ENCODE peak calls at places on chromosomes 3 and 15, in five cellular contexts. T, K, Y, X and U are unnamed samples.

GRCh38 chr3:174330303-174330702 is 528.8 kb upstream of the NAALADL2 start:
- DNase-seq in T (no peak), K (no peak), Y (peak; percentile 93), X (no peak), U (no peak)

GRCh38 chr15:25477816-25478215 is 39.0 kb upstream of the UBE3A start:
- DNase-seq in T (no peak), K (no peak), Y (no peak), X (no peak), U (no peak)

GRCh38 chr15:66071621-66072295 is 181.8 kb downstream of the MEGF11 start:
- DNase-seq in T (no peak), K (no peak), Y (peak; percentile 59), X (no peak), U (no peak)

GRCh38 chr3:69240651-69241578 is 118.5 kb upstream of the LMOD3 start:
- DNase-seq in T (no peak), K (no peak), Y (no peak), X (no peak), U (no peak)

GRCh38 chr3:128011140-128011539 is 41.1 kb upstream of the SEC61A1 start:
- DNase-seq in T (peak; percentile 46), K (no peak), Y (peak; percentile 21), X (peak; percentile 49), U (peak; percentile 48)

GRCh38 chr15:48566669-48567068 is 78.8 kb downstream of the FBN1 start:
- DNase-seq in T (no peak), K (no peak), Y (peak; percentile 56), X (no peak), U (no peak)

GRCh38 chr3:131730581-131730980 is 227.8 kb upstream of the MRPL3 start:
- DNase-seq in T (no peak), K (no peak), Y (peak; percentile 86), X (no peak), U (no peak)

GRCh38 chr3:111572061-111572460 is 23.1 kb downstream of the ZBED2 start:
- DNase-seq in T (no peak), K (no peak), Y (no peak), X (no peak), U (no peak)

DNA sequence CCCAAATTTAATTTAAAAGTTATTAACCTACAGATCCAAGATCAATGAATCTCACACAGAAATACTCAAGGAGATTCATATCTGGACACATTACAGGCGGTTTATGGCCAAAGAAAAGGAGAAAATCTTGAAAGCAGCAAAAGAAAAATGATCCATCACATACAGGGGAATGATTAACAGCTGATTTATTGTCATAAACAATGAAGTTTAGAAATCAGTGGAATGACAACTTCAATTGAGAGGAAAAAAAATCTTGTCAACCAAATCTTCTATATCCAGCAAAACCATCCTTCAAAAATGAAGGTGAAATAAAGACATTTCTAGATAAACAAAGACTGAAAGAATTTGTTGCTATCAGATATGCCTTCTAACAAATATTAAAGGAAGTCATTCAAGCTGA is 156.2 kb upstream of the SEMA6D start:
- DNase-seq in T (no peak), K (no peak), Y (no peak), X (no peak), U (no peak)
- TF ChIP-seq CTCF in T (no peak), K (no peak), Y (no peak), X (no peak), U (no peak)

DNA sequence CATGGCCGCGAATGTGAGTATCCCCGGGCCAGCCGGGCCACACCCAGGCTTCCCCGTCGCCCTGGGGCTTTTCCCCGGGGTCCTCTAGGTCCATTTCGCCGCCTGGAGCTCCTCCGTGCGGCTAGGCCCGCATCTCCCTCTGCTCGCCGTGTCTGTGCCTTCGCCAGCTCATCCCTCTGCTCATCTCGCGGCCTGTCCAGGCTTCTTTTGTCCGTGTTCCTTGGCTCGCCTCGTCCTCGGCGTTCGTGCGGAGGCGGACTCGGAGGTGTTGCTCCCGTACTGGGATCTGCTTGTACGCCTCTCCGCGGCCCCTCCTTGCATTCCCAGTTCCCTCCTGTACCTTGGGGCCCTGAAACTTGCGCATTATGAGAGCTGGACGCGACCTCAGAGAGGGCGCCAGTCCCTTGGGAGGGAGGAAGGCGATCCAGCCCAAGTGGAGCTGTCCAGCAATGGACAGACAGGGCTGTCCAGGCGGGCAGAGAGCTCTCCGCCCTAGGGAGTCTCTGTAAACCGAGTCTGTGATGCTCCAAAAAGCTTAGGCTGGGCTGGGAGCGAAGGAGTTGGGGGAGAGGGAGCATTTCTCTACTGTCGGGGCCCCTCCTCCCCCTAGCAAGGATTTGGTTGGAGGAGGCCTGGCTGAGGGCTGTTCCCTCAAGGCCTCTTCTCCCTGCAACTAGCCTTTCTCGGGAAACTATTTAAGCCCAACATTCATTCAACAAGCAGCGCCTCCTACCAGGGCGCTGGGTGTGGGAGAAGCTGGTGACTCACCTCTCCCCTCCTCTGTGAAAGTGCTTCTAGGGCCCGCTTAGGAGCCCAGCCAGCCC is 553 bp downstream of the TMEM43 start:
- DNase-seq in T (no peak), K (peak; percentile 38), Y (peak; percentile 96), X (peak; percentile 41), U (no peak)
- TF ChIP-seq CTCF in T (no peak), K (no peak), Y (peak; percentile 38), X (no peak), U (peak; percentile 28)

GRCh38 chr3:49131040-49131439 is 1.8 kb downstream of the LAMB2 start:
- DNase-seq in T (no peak), K (no peak), Y (no peak), X (no peak), U (no peak)

GRCh38 chr3:49131576-49131975 is 1.3 kb downstream of the LAMB2 start:
- DNase-seq in T (no peak), K (no peak), Y (no peak), X (no peak), U (no peak)

GRCh38 chr3:49133226-49133951 is 539 bp upstream of the LAMB2 start:
- DNase-seq in T (peak; percentile 64), K (peak; percentile 83), Y (peak; percentile 91), X (peak; percentile 70), U (peak; percentile 69)

GRCh38 chr3:49132073-49132436 is 795 bp downstream of the LAMB2 start:
- DNase-seq in T (no peak), K (no peak), Y (no peak), X (no peak), U (no peak)

GRCh38 chr3:49132437-49133225 is at the start of gene LAMB2:
- DNase-seq in T (no peak), K (peak; percentile 80), Y (peak; percentile 85), X (peak; percentile 57), U (peak; percentile 65)
- TF ChIP-seq CTCF in T (no peak), K (no peak), Y (peak; percentile 25), X (no peak), U (peak; percentile 17)

GRCh38 chr15:39127925-39128617 is 452.8 kb upstream of the THBS1 start:
- DNase-seq in T (no peak), K (no peak), Y (peak; percentile 99), X (no peak), U (no peak)

GRCh38 chr15:39127151-39127815 is 453.6 kb upstream of the THBS1 start:
- DNase-seq in T (no peak), K (no peak), Y (peak; percentile 88), X (no peak), U (no peak)

GRCh38 chr15:39124925-39125625 is 455.8 kb upstream of the THBS1 start:
- DNase-seq in T (no peak), K (no peak), Y (no peak), X (no peak), U (no peak)

GRCh38 chr15:39124155-39124924 is 456.5 kb upstream of the THBS1 start:
- DNase-seq in T (no peak), K (no peak), Y (peak; percentile 41), X (no peak), U (no peak)

GRCh38 chr15:39125904-39126303 is 455.0 kb upstream of the THBS1 start:
- DNase-seq in T (no peak), K (no peak), Y (peak; percentile 54), X (no peak), U (peak; percentile 31)
- TF ChIP-seq CTCF in T (peak; percentile 63), K (peak; percentile 54), Y (peak; percentile 62), X (peak; percentile 70), U (peak; percentile 73)

GRCh38 chr15:90643301-90643632 is 73.9 kb upstream of the BLM start:
- DNase-seq in T (no peak), K (no peak), Y (no peak), X (no peak), U (no peak)

GRCh38 chr15:90644526-90644925 is 72.6 kb upstream of the BLM start:
- DNase-seq in T (no peak), K (no peak), Y (no peak), X (no peak), U (no peak)

GRCh38 chr15:90641581-90642463 is 75.3 kb upstream of the BLM start:
- DNase-seq in T (no peak), K (no peak), Y (no peak), X (no peak), U (no peak)

GRCh38 chr15:90640862-90641261 is 76.3 kb upstream of the BLM start:
- DNase-seq in T (no peak), K (no peak), Y (no peak), X (no peak), U (no peak)

DNA sequence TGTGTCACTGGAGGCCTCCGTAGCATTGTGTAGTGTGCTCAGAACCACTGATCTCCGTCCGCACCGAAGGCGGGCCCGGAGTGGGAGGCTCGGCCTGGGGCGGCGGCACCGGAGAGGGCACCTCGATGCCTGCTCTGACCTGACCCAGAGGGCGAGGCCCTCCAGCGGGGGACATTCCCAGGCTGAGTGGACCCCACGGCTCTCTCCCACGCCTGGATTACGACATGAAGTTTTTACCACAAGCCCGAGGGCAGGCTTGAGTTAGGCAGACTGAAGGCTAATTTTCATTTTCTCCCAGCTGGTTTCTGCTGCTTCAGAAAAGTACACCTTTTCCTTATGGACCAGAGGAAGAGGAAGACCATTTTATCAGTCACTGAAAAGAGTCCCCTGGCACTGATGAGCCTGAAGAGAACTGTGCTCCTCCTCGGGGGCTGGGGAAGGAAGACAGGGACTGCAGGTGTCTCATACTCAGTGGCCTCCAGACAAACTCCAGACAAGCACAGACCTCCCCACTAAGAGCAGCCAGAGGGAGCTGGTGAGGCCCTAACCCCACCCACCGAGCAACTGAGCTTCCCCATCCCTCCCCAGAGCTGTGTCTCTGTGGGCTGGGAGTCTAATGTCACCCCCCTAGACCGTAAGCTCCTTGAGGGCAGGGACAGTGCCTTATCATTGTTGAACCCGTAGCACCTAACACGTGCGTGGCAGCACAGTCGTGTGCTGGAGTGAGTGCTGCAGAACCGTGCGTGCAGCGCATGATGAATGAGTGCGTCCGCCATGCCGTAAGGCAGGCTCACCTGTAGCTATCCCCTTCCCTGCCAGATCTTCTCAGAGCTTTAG is 74.5 kb upstream of the BLM start:
- DNase-seq in T (no peak), K (no peak), Y (no peak), X (no peak), U (no peak)
- TF ChIP-seq CTCF in T (no peak), K (no peak), Y (peak; percentile 15), X (no peak), U (no peak)

GRCh38 chr3:146929696-146930095 is 324.6 kb upstream of the PLSCR5 start:
- DNase-seq in T (no peak), K (no peak), Y (peak; percentile 31), X (no peak), U (no peak)

DNA sequence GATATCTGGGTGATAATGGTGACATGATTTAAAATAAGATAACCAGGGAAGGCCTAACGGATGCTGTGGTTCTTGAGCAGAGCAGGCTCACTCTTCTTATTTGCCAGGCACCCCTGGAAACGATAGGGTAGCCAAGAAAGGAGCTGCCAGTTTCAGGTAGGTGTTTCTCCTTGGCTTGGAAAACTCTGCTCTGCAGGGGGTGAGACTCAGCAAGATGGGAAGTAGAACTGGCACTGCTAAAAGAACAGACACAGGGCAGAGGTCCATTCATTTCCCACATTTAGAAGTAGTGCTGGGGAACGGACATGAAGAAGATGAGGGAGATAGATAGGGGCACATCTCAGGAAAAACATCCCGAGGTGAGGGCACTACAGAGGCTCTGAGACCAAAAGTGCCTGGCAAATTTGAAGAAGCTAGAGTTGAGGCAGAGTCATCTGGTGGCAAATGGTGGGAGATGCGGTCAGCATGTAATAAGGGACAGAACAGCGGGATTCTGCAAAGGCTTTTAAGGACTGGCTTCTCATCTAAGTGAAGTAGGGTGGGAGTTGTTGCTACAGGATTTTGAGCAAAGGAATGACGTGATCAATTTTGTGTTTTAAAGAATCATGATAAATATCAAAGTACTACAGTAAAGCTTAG is 323.4 kb upstream of the PLSCR5 start:
- DNase-seq in T (no peak), K (no peak), Y (no peak), X (no peak), U (no peak)
- TF ChIP-seq CTCF in T (no peak), K (no peak), Y (no peak), X (no peak), U (no peak)